ENCODE peak calls at places on chromosomes 5 and 9, in ten cellular contexts. C, D, F, W, N, H, A, V, S and E are unnamed samples.

GRCh38 chr9:126862461-126862830 is 2.0 kb downstream of the ZBTB34 start:
- DNase-seq in H (no peak), V (no peak), S (no peak), W (no peak), N (no peak), D (no peak), C (no peak), A (peak), F (no peak), E (no peak)

GRCh38 chr5:153546566-153546965 is 56.1 kb downstream of the GRIA1 start:
- DNase-seq in V (no peak), W (no peak), F (no peak), A (no peak), D (no peak), S (no peak), N (peak), C (peak), H (no peak), E (no peak)

GRCh38 chr9:89639367-89639795 is 34.6 kb downstream of the GADD45G start:
- DNase-seq in A (no peak), W (no peak), D (no peak), F (no peak), N (no peak), S (no peak), H (no peak), V (no peak), C (no peak), E (no peak)

GRCh38 chr5:132094393-132095076 is 20.9 kb downstream of the CSF2 start:
- DNase-seq in A (no peak), D (no peak), W (peak), C (peak), H (no peak), V (peak), F (peak), S (peak), N (peak), E (peak)

GRCh38 chr5:177444106-177445051 is 2.2 kb upstream of the PRR7 start:
- DNase-seq in W (no peak), A (peak), S (no peak), V (no peak), C (no peak), H (no peak), D (peak), N (no peak), F (no peak), E (no peak)

GRCh38 chr9:27151693-27152397 is 42.8 kb downstream of the TEK start:
- DNase-seq in A (no peak), H (no peak), D (no peak), W (peak), N (peak), F (no peak), C (peak), S (no peak), V (no peak), E (no peak)

GRCh38 chr5:135018457-135018856 is 15.6 kb downstream of the PITX1 start:
- DNase-seq in C (no peak), D (no peak), N (no peak), W (no peak), F (no peak), S (no peak), A (no peak), H (no peak), V (no peak), E (no peak)

GRCh38 chr5:168976311-168976893 is 324.5 kb downstream of the SLIT3 start:
- DNase-seq in V (no peak), A (no peak), N (no peak), C (no peak), S (peak), F (no peak), D (no peak), W (no peak), H (no peak), E (no peak)

GRCh38 chr9:13728917-13729811 is 449.7 kb upstream of the MPDZ start:
- DNase-seq in H (no peak), S (no peak), F (no peak), D (no peak), W (no peak), C (peak), V (no peak), N (peak), A (no peak), E (no peak)

GRCh38 chr5:60295423-60295822 is 401.9 kb upstream of the PDE4D start:
- DNase-seq in D (no peak), W (peak), S (peak), C (peak), F (peak), A (peak), N (peak), H (no peak), V (no peak), E (peak)